ENCODE peak calls at places on chromosomes 2 and 18, in nine cellular contexts. G is fibroblast of lung, M is T-helper 1 cell, E is iPS-NIHi11, W is right lobe of liver, U is NCI-H1417, I is esophagus muscularis mucosa, S is NCI-H1694 treated with DMSO at 0.1 percent for 48 hours, X is GF-D8. Z is an unnamed sample.

GRCh38 chr2:84880395-84880644 is 564 bp downstream of the TRABD2A start:
- DNase-seq in X (no peak), W (no peak), M (no peak), U (no peak), E (no peak), S (no peak), G (no peak), I (no peak), Z (no peak)

GRCh38 chr2:145273840-145274239 is 753.9 kb upstream of the ZEB2 start:
- DNase-seq in W (no peak), E (no peak), S (no peak), X (no peak), M (no peak), U (no peak), G (no peak), I (no peak), Z (no peak)

GRCh38 chr2:11710210-11710609 is 36.2 kb upstream of the LPIN1 start:
- DNase-seq in U (no peak), W (no peak), G (peak), X (no peak), M (no peak), E (no peak), S (no peak), I (no peak), Z (peak)

GRCh38 chr2:26616864-26617135 is 24.4 kb downstream of the CIB4 start:
- DNase-seq in W (no peak), X (no peak), G (no peak), U (no peak), M (no peak), S (no peak), E (no peak), I (no peak), Z (no peak)

GRCh38 chr2:9739508-9739907 is 103.8 kb upstream of the TAF1B start:
- DNase-seq in G (no peak), I (no peak), S (no peak), X (no peak), E (no peak), M (peak), W (no peak), U (no peak), Z (no peak)

GRCh38 chr2:117994729-117995128 is 19.1 kb downstream of the CCDC93 start:
- DNase-seq in G (no peak), M (no peak), X (no peak), I (no peak), U (no peak), W (peak), E (no peak), S (no peak), Z (no peak)

GRCh38 chr2:165469417-165469816 is at the start of gene CSRNP3:
- DNase-seq in W (peak), S (peak), U (peak), X (no peak), E (peak), M (no peak), G (peak), I (no peak), Z (peak)

GRCh38 chr2:15205562-15205961 is 355.6 kb downstream of the NBAS start:
- DNase-seq in I (no peak), U (no peak), G (no peak), M (no peak), W (no peak), E (no peak), S (no peak), X (peak), Z (no peak)

GRCh38 chr2:32678825-32679224 is 51.0 kb downstream of the TTC27 start:
- DNase-seq in U (no peak), I (no peak), M (no peak), G (peak), E (no peak), S (no peak), X (no peak), W (no peak), Z (peak)

GRCh38 chr2:98258906-98259305 is 87.3 kb upstream of the CNGA3 start:
- DNase-seq in I (no peak), S (no peak), X (no peak), M (no peak), U (no peak), G (no peak), W (no peak), E (no peak), Z (no peak)

GRCh38 chr18:24095976-24096375 is 42.9 kb upstream of the CABYR start:
- DNase-seq in S (no peak), E (no peak), U (no peak), I (no peak), W (no peak), G (peak), X (no peak), M (no peak), Z (peak)

GRCh38 chr18:42734520-42734919 is 381.0 kb downstream of the RIT2 start:
- DNase-seq in U (no peak), S (no peak), W (no peak), E (no peak), X (no peak), I (no peak), M (no peak), G (no peak), Z (no peak)

GRCh38 chr18:75208055-75208835 is 694 bp downstream of the PTGR3 start:
- DNase-seq in W (peak), U (peak), X (peak), E (no peak), G (peak), M (no peak), I (peak), S (peak), Z (no peak)

GRCh38 chr2:151007365-151007764 is 254.3 kb downstream of the RBM43 start:
- DNase-seq in G (peak), X (no peak), E (peak), U (peak), I (no peak), M (no peak), W (no peak), S (no peak), Z (no peak)

GRCh38 chr2:106581755-106582430 is 94.7 kb downstream of the CD8B2 start:
- DNase-seq in X (no peak), M (no peak), I (peak), G (peak), W (no peak), U (peak), E (peak), S (peak), Z (peak)

GRCh38 chr18:45522371-45522770 is 92.9 kb upstream of the SLC14A2 start:
- DNase-seq in E (no peak), X (no peak), M (no peak), W (no peak), I (no peak), G (peak), U (no peak), S (no peak), Z (peak)

GRCh38 chr2:198499539-198499938 is 695.1 kb downstream of the PLCL1 start:
- DNase-seq in S (peak), E (peak), U (no peak), X (no peak), M (no peak), I (no peak), G (peak), W (no peak), Z (no peak)

GRCh38 chr2:106882658-106883057 is 3.3 kb downstream of the ST6GAL2 start:
- DNase-seq in U (no peak), G (no peak), S (no peak), I (no peak), X (no peak), W (no peak), M (no peak), E (no peak), Z (no peak)

GRCh38 chr2:160305081-160305750 is 105.1 kb upstream of the ITGB6 start:
- DNase-seq in M (no peak), X (no peak), G (peak), S (no peak), U (no peak), I (no peak), W (no peak), E (no peak), Z (peak)

GRCh38 chr2:117774716-117775115 is 39.8 kb upstream of the DDX18 start:
- DNase-seq in X (no peak), G (no peak), U (no peak), S (no peak), E (no peak), I (no peak), M (no peak), W (no peak), Z (no peak)

GRCh38 chr18:50429207-50429948 is 54.5 kb downstream of the SKA1 start:
- DNase-seq in U (peak), S (peak), X (peak), W (no peak), G (no peak), I (peak), E (peak), M (no peak), Z (peak)

GRCh38 chr2:241858206-241859016 is at the start of gene PDCD1:
- DNase-seq in G (no peak), M (peak), X (no peak), S (no peak), E (peak), I (no peak), U (no peak), W (no peak), Z (no peak)

GRCh38 chr2:86221066-86221684 is 21.9 kb downstream of the MRPL35 start:
- DNase-seq in S (peak), I (no peak), W (no peak), M (no peak), E (peak), X (no peak), G (peak), U (peak), Z (peak)

GRCh38 chr2:240926516-240927389 is 20.6 kb downstream of the CROCC2 start:
- DNase-seq in U (no peak), I (no peak), G (peak), E (peak), M (no peak), W (peak), S (no peak), X (no peak), Z (no peak)

GRCh38 chr18:24173997-24174396 is 35.1 kb downstream of the CABYR start:
- DNase-seq in I (no peak), M (no peak), S (no peak), U (no peak), X (no peak), G (no peak), E (no peak), W (no peak), Z (no peak)

GRCh38 chr2:206488623-206489022 is 45.3 kb downstream of the ADAM23 start:
- DNase-seq in X (no peak), U (no peak), W (no peak), S (no peak), I (no peak), E (no peak), G (no peak), M (no peak), Z (no peak)